ENCODE peak calls at places on chromosomes 13 and 19, in seven cellular contexts. V is CD4-positive, alpha-beta memory T cell; Z is SJSA1; E is GM23248; A is BJ; L is K562; T is PC-3. D is an unnamed sample. For H3K36me3, the result is how much of the 10 kb centered on the place peaks cover.

GRCh38 chr19:2302319-2303208 is 5.4 kb downstream of the LINGO3 start:
- DNase-seq in T (no peak), L (peak), E (peak), V (no peak), Z (no peak), A (no peak), D (peak)

GRCh38 chr19:52648336-52648990 is 10.3 kb upstream of the ZNF83 start:
- DNase-seq in A (peak), L (no peak), E (peak), T (no peak), V (no peak), Z (no peak), D (no peak)

GRCh38 chr13:112457485-112457884 is 81.3 kb downstream of the SPACA7 start:
- DNase-seq in A (no peak), V (no peak), T (no peak), L (no peak), Z (peak), E (no peak), D (peak)

GRCh38 chr19:54804101-54804500 is 691 bp downstream of the KIR2DL4 start:
- DNase-seq in L (no peak), A (no peak), Z (no peak), V (no peak), E (no peak), T (no peak), D (no peak)

GRCh38 chr13:113059891-113060290 is 45.7 kb upstream of the F7 start:
- DNase-seq in L (no peak), A (no peak), Z (no peak), V (no peak), T (no peak), E (no peak), D (peak)

GRCh38 chr19:2524840-2525723 is 49.2 kb downstream of the GADD45B start:
- DNase-seq in Z (peak), T (peak), A (no peak), L (peak), V (no peak), E (peak), D (peak)

GRCh38 chr13:93535256-93535655 is 308.6 kb downstream of the GPC6 start:
- DNase-seq in E (peak), V (no peak), Z (no peak), T (no peak), L (no peak), A (no peak), D (no peak)

GRCh38 chr19:51735759-51736449 is 12.1 kb upstream of the HAS1 start:
- DNase-seq in V (no peak), E (peak), T (no peak), Z (no peak), L (peak), A (no peak), D (no peak)

GRCh38 chr19:6694147-6694815 is 24.3 kb upstream of the TNFSF14 start:
- DNase-seq in E (no peak), V (no peak), L (peak), T (no peak), Z (no peak), A (no peak), D (peak)

GRCh38 chr13:80105350-80105749 is 235.6 kb downstream of the SPRY2 start:
- DNase-seq in V (no peak), L (no peak), Z (no peak), E (no peak), T (no peak), A (no peak), D (no peak)

GRCh38 chr19:2811221-2811722 is 8.4 kb upstream of the ZNF554 start:
- DNase-seq in L (no peak), A (no peak), T (no peak), E (no peak), V (no peak), Z (no peak), D (peak)

GRCh38 chr13:83498486-83499190 is 383.6 kb downstream of the SLITRK1 start:
- DNase-seq in E (peak), T (peak), A (peak), V (no peak), L (no peak), Z (no peak), D (no peak)

GRCh38 chr19:14439014-14439413 is 5.9 kb downstream of the PKN1 start:
- DNase-seq in L (no peak), E (no peak), T (no peak), V (no peak), A (no peak), Z (no peak), D (no peak)

GRCh38 chr13:109595466-109595865 is 190.9 kb downstream of the IRS2 start:
- DNase-seq in A (peak), E (peak), Z (no peak), T (no peak), V (no peak), L (no peak), D (no peak)

GRCh38 chr19:695350-695949 is at the start of gene PRSS57:
- DNase-seq in Z (no peak), T (no peak), V (no peak), L (no peak), E (no peak), A (no peak), D (no peak)

GRCh38 chr19:49071860-49072547 is 495 bp downstream of the KCNA7 start:
- DNase-seq in L (peak), Z (no peak), E (peak), A (no peak), T (no peak), V (no peak), D (peak)

GRCh38 chr13:51315658-51316057 is 23.8 kb upstream of the SERPINE3 start:
- DNase-seq in A (no peak), V (no peak), L (no peak), T (no peak), Z (no peak), E (peak), D (no peak)

GRCh38 chr13:28529836-28530235 is 34.9 kb upstream of the FLT1 start:
- DNase-seq in E (peak), T (no peak), Z (no peak), L (no peak), A (no peak), V (no peak), D (peak)

GRCh38 chr19:1181606-1182005 is 7.5 kb upstream of the SBNO2 start:
- DNase-seq in A (no peak), T (peak), E (no peak), Z (no peak), V (no peak), L (no peak), D (peak)

GRCh38 chr13:51557875-51558604 is 26.2 kb upstream of the WDFY2 start:
- DNase-seq in L (no peak), T (peak), V (no peak), A (peak), Z (peak), E (peak), D (no peak)

GRCh38 chr13:72637561-72637960 is 89.9 kb downstream of the MZT1 start:
- DNase-seq in E (no peak), Z (no peak), L (no peak), A (no peak), V (no peak), T (no peak), D (peak)

GRCh38 chr13:99351772-99352171 is 44.6 kb upstream of the GPR183 start:
- DNase-seq in V (peak), L (no peak), Z (peak), T (no peak), A (no peak), E (no peak), D (no peak)

GRCh38 chr13:79405501-79405830 is 589 bp downstream of the RBM26 start:
- DNase-seq in T (no peak), E (peak), A (no peak), Z (no peak), V (no peak), L (peak), D (no peak)

GRCh38 chr13:102586615-102587014 is 10.2 kb upstream of the TPP2 start:
- DNase-seq in E (no peak), V (no peak), A (no peak), T (no peak), Z (no peak), L (no peak), D (no peak)

GRCh38 chr19:58552655-58553054 is 2.2 kb downstream of the CHMP2A start:
- DNase-seq in V (no peak), Z (no peak), L (no peak), E (no peak), T (no peak), A (no peak), D (no peak)

GRCh38 chr19:751501-752341 is 809 bp downstream of the MISP start:
- DNase-seq in A (peak), E (peak), V (no peak), Z (peak), L (peak), T (peak), D (peak)

DNA sequence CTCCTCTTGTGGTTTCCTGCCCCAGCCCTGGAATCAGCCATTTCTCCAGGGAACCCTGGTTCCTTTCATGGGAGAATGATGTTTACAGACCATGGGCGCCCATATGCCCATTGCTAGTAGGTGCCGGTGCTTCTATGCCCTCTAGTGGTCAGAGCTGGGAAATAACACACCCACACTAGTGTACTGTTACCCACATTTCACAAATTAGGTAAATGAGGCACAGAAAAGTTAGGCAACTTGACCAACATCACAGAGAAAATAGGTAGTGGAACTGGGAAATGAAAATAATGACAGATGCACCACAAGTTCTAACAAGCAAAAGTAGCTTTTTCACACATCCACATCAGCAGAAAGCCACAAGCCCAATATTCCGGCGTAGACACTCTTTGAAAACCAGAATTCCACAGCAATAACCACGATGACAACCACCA is 1.3 kb upstream of the CEACAM3 start:
- DNase-seq in V (peak), A (no peak), L (peak), E (peak), T (peak), Z (peak), D (peak)
- H3K4me3 ChIP-seq in V (no peak), A (no peak), L (no peak), E (no peak), T (no peak), Z (no peak), D (no peak)

DNA sequence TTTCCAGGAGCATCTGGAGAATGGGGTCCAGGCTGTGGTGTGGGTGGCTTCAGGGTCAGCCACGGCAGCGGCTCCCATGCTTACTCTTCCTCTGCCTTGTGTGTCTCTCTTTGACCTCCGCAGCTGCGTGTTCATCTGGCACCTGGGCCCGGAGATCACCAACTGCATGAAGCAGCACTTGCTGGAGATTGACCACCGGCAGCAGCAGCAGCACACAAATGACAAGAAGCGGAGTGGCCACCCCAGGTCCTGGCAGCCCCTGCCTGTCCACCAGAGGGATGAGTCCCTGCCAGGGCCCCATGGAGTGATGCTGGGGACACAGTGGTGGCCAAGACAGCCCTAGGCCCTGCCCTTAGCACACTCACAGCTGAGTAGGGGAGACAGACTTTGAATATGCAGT is 18.4 kb upstream of the OVOL3 start:
- DNase-seq in A (no peak), Z (no peak), E (no peak), T (no peak), L (no peak), V (no peak), D (no peak)
- H3K36me3 ChIP-seq in A (under half), Z (half or more), E (under half), T (under half), L (half or more), V (under half), D (under half)

GRCh38 chr19:46852830-46853229 is 2.2 kb upstream of the AP2S1 start:
- DNase-seq in A (no peak), L (no peak), Z (no peak), T (no peak), E (no peak), V (no peak), D (no peak)
- H3K4me3 ChIP-seq in A (no peak), L (no peak), Z (no peak), T (no peak), E (no peak), V (no peak), D (no peak)

GRCh38 chr13:23372264-23372905 is 61.1 kb downstream of the SACS start:
- DNase-seq in Z (no peak), T (peak), E (peak), L (no peak), A (no peak), V (no peak), D (no peak)
- H3K36me3 ChIP-seq in Z (half or more), T (under half), E (under half), L (under half), A (under half), V (under half), D (under half)

GRCh38 chr19:11263726-11264125 is 1.4 kb upstream of the DOCK6 start:
- DNase-seq in E (no peak), A (no peak), Z (no peak), L (no peak), V (no peak), T (no peak), D (peak)

GRCh38 chr19:11257827-11258380 is 4.4 kb downstream of the DOCK6 start:
- DNase-seq in T (no peak), E (peak), Z (no peak), L (no peak), A (no peak), V (no peak), D (no peak)

GRCh38 chr19:11261431-11261901 is 858 bp downstream of the DOCK6 start:
- DNase-seq in E (no peak), Z (no peak), L (no peak), T (no peak), A (no peak), V (no peak), D (peak)

GRCh38 chr19:11261902-11262839 is at the start of gene DOCK6:
- DNase-seq in L (peak), E (peak), A (no peak), T (peak), Z (no peak), V (no peak), D (peak)

DNA sequence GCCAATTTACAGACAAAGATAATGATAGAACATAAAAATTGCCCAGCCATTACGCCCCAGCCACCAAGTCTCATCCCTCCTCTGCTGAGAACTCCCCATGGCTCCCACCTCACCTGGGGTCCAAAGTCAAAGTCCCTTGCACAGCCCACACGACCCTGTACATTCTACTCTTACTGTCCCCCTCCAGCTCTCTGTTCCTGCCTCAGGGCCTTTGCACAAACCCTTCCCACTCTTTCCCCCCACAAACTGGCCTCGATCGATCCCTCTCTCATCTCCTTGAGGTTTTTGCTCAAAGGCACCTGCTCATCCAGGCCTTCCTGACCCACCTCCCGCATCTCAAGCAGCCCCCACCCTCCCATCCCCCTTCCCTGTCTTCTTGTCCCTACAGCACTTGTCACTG is 1.3 kb downstream of the DOCK6 start:
- DNase-seq in Z (no peak), L (no peak), E (no peak), V (no peak), T (no peak), A (no peak), D (no peak)
- H3K4me3 ChIP-seq in Z (no peak), L (no peak), E (no peak), V (no peak), T (no peak), A (no peak), D (peak)

GRCh38 chr13:105971312-105971711 is 564.1 kb downstream of the EFNB2 start:
- DNase-seq in T (no peak), L (no peak), V (no peak), E (no peak), Z (no peak), A (no peak), D (no peak)

GRCh38 chr13:105972811-105973590 is 562.5 kb downstream of the EFNB2 start:
- DNase-seq in E (no peak), V (no peak), L (no peak), A (no peak), T (peak), Z (no peak), D (no peak)

GRCh38 chr13:105972306-105972721 is 563.1 kb downstream of the EFNB2 start:
- DNase-seq in T (peak), L (no peak), E (no peak), A (no peak), V (no peak), Z (no peak), D (no peak)

GRCh38 chr13:105971720-105972119 is 563.7 kb downstream of the EFNB2 start:
- DNase-seq in V (no peak), A (no peak), L (no peak), T (no peak), Z (no peak), E (no peak), D (no peak)

GRCh38 chr13:105969761-105970160 is 565.7 kb downstream of the EFNB2 start:
- DNase-seq in T (peak), V (no peak), Z (no peak), A (no peak), E (no peak), L (no peak), D (no peak)
- H3K36me3 ChIP-seq in T (under half), V (under half), Z (under half), A (under half), E (under half), L (under half), D (under half)

D was measured in H7.